ENCODE peak calls at places on chromosomes 11 and 22, in ten cellular contexts. One of them, this sample, is unnamed.

GRCh38 chr22:17634696-17635095 is 3.9 kb upstream of the BCL2L13 start:
- DNase-seq in amniotic stem cell: no peak
- DNase-seq in NCI-H524: no peak
- DNase-seq in ELR: peak; percentile 93
- DNase-seq in mucosa of gallbladder: no peak
- DNase-seq in stimulated activated CD8-positive, alpha-beta memory T cell treated with anti-CD3 and anti-CD28 coated beads, Interleukin-7, amount 100 ng/mL, for 24 hours: no peak
- DNase-seq in immature natural killer cell: no peak
- DNase-seq in MV-4-11: no peak
- DNase-seq in brain pericyte: no peak
- DNase-seq in activated CD4-positive, CD25-positive, alpha-beta regulatory T cell: no peak
- DNase-seq in this sample: peak; percentile 38

GRCh38 chr11:135075740-135076139 is 663.7 kb upstream of the B3GAT1 start:
- DNase-seq in NCI-H524: no peak
- DNase-seq in amniotic stem cell: no peak
- DNase-seq in stimulated activated CD8-positive, alpha-beta memory T cell treated with anti-CD3 and anti-CD28 coated beads, Interleukin-7, amount 100 ng/mL, for 24 hours: peak; percentile 10
- DNase-seq in activated CD4-positive, CD25-positive, alpha-beta regulatory T cell: no peak
- DNase-seq in MV-4-11: no peak
- DNase-seq in mucosa of gallbladder: peak; percentile 17
- DNase-seq in immature natural killer cell: peak; percentile 38
- DNase-seq in ELR: peak; percentile 43
- DNase-seq in brain pericyte: no peak
- DNase-seq in this sample: peak; percentile 75

GRCh38 chr11:2562181-2562581 is 117.4 kb downstream of the KCNQ1 start:
- DNase-seq in immature natural killer cell: no peak
- DNase-seq in stimulated activated CD8-positive, alpha-beta memory T cell treated with anti-CD3 and anti-CD28 coated beads, Interleukin-7, amount 100 ng/mL, for 24 hours: no peak
- DNase-seq in brain pericyte: no peak
- DNase-seq in mucosa of gallbladder: no peak
- DNase-seq in ELR: no peak
- DNase-seq in amniotic stem cell: no peak
- DNase-seq in activated CD4-positive, CD25-positive, alpha-beta regulatory T cell: no peak
- DNase-seq in MV-4-11: no peak
- DNase-seq in NCI-H524: no peak
- DNase-seq in this sample: no peak

GRCh38 chr11:75547617-75548054 is 14.4 kb upstream of the SERPINH1 start:
- DNase-seq in MV-4-11: no peak
- DNase-seq in amniotic stem cell: peak; percentile 39
- DNase-seq in stimulated activated CD8-positive, alpha-beta memory T cell treated with anti-CD3 and anti-CD28 coated beads, Interleukin-7, amount 100 ng/mL, for 24 hours: no peak
- DNase-seq in brain pericyte: no peak
- DNase-seq in immature natural killer cell: no peak
- DNase-seq in NCI-H524: peak; percentile 4
- DNase-seq in ELR: peak; percentile 74
- DNase-seq in activated CD4-positive, CD25-positive, alpha-beta regulatory T cell: no peak
- DNase-seq in mucosa of gallbladder: peak; percentile 67
- DNase-seq in this sample: peak; percentile 85

GRCh38 chr22:28710112-28710888 is 30.7 kb upstream of the TTC28 start:
- DNase-seq in NCI-H524: peak; percentile 42
- DNase-seq in stimulated activated CD8-positive, alpha-beta memory T cell treated with anti-CD3 and anti-CD28 coated beads, Interleukin-7, amount 100 ng/mL, for 24 hours: no peak
- DNase-seq in activated CD4-positive, CD25-positive, alpha-beta regulatory T cell: no peak
- DNase-seq in ELR: peak; percentile 91
- DNase-seq in amniotic stem cell: peak; percentile 53
- DNase-seq in MV-4-11: no peak
- DNase-seq in brain pericyte: peak; percentile 24
- DNase-seq in immature natural killer cell: no peak
- DNase-seq in mucosa of gallbladder: no peak
- DNase-seq in this sample: peak; percentile 77

GRCh38 chr22:28600546-28601143 is 79.0 kb downstream of the TTC28 start:
- DNase-seq in MV-4-11: peak; percentile 71
- DNase-seq in activated CD4-positive, CD25-positive, alpha-beta regulatory T cell: no peak
- DNase-seq in mucosa of gallbladder: no peak
- DNase-seq in ELR: peak; percentile 76
- DNase-seq in stimulated activated CD8-positive, alpha-beta memory T cell treated with anti-CD3 and anti-CD28 coated beads, Interleukin-7, amount 100 ng/mL, for 24 hours: no peak
- DNase-seq in brain pericyte: peak; percentile 32
- DNase-seq in amniotic stem cell: peak; percentile 22
- DNase-seq in NCI-H524: peak; percentile 32
- DNase-seq in immature natural killer cell: peak; percentile 55
- DNase-seq in this sample: peak; percentile 77

GRCh38 chr11:62067741-62068140 is 56.1 kb upstream of the INCENP start:
- DNase-seq in brain pericyte: no peak
- DNase-seq in MV-4-11: no peak
- DNase-seq in immature natural killer cell: no peak
- DNase-seq in stimulated activated CD8-positive, alpha-beta memory T cell treated with anti-CD3 and anti-CD28 coated beads, Interleukin-7, amount 100 ng/mL, for 24 hours: no peak
- DNase-seq in mucosa of gallbladder: no peak
- DNase-seq in amniotic stem cell: no peak
- DNase-seq in activated CD4-positive, CD25-positive, alpha-beta regulatory T cell: no peak
- DNase-seq in ELR: no peak
- DNase-seq in NCI-H524: no peak
- DNase-seq in this sample: no peak

GRCh38 chr11:73192272-73192671 is 25.8 kb upstream of the P2RY2 start:
- DNase-seq in activated CD4-positive, CD25-positive, alpha-beta regulatory T cell: no peak
- DNase-seq in stimulated activated CD8-positive, alpha-beta memory T cell treated with anti-CD3 and anti-CD28 coated beads, Interleukin-7, amount 100 ng/mL, for 24 hours: no peak
- DNase-seq in NCI-H524: no peak
- DNase-seq in ELR: peak; percentile 66
- DNase-seq in MV-4-11: no peak
- DNase-seq in brain pericyte: no peak
- DNase-seq in immature natural killer cell: no peak
- DNase-seq in amniotic stem cell: no peak
- DNase-seq in mucosa of gallbladder: no peak
- DNase-seq in this sample: no peak

GRCh38 chr22:44522526-44523170 is 24.6 kb upstream of the RTL6 start:
- DNase-seq in stimulated activated CD8-positive, alpha-beta memory T cell treated with anti-CD3 and anti-CD28 coated beads, Interleukin-7, amount 100 ng/mL, for 24 hours: no peak
- DNase-seq in mucosa of gallbladder: no peak
- DNase-seq in ELR: no peak
- DNase-seq in brain pericyte: no peak
- DNase-seq in MV-4-11: no peak
- DNase-seq in amniotic stem cell: no peak
- DNase-seq in NCI-H524: no peak
- DNase-seq in activated CD4-positive, CD25-positive, alpha-beta regulatory T cell: no peak
- DNase-seq in immature natural killer cell: no peak
- DNase-seq in this sample: no peak

GRCh38 chr11:116427903-116428637 is 344.7 kb downstream of the BUD13 start:
- DNase-seq in ELR: no peak
- DNase-seq in brain pericyte: no peak
- DNase-seq in amniotic stem cell: no peak
- DNase-seq in mucosa of gallbladder: no peak
- DNase-seq in stimulated activated CD8-positive, alpha-beta memory T cell treated with anti-CD3 and anti-CD28 coated beads, Interleukin-7, amount 100 ng/mL, for 24 hours: no peak
- DNase-seq in immature natural killer cell: no peak
- DNase-seq in NCI-H524: no peak
- DNase-seq in activated CD4-positive, CD25-positive, alpha-beta regulatory T cell: no peak
- DNase-seq in MV-4-11: no peak
- DNase-seq in this sample: peak; percentile 16

GRCh38 chr11:116960916-116961315 is 123.5 kb upstream of the APOA1 start:
- DNase-seq in activated CD4-positive, CD25-positive, alpha-beta regulatory T cell: no peak
- DNase-seq in brain pericyte: no peak
- DNase-seq in NCI-H524: no peak
- DNase-seq in mucosa of gallbladder: no peak
- DNase-seq in ELR: peak; percentile 88
- DNase-seq in MV-4-11: no peak
- DNase-seq in immature natural killer cell: no peak
- DNase-seq in amniotic stem cell: peak; percentile 44
- DNase-seq in stimulated activated CD8-positive, alpha-beta memory T cell treated with anti-CD3 and anti-CD28 coated beads, Interleukin-7, amount 100 ng/mL, for 24 hours: no peak
- DNase-seq in this sample: peak; percentile 19

GRCh38 chr11:77604281-77604680 is 14.5 kb downstream of the AQP11 start:
- DNase-seq in ELR: no peak
- DNase-seq in stimulated activated CD8-positive, alpha-beta memory T cell treated with anti-CD3 and anti-CD28 coated beads, Interleukin-7, amount 100 ng/mL, for 24 hours: no peak
- DNase-seq in amniotic stem cell: no peak
- DNase-seq in MV-4-11: no peak
- DNase-seq in mucosa of gallbladder: no peak
- DNase-seq in activated CD4-positive, CD25-positive, alpha-beta regulatory T cell: no peak
- DNase-seq in NCI-H524: no peak
- DNase-seq in immature natural killer cell: no peak
- DNase-seq in brain pericyte: no peak
- DNase-seq in this sample: no peak

GRCh38 chr22:29040385-29041275 is 21.0 kb downstream of the C22orf31 start:
- DNase-seq in ELR: peak; percentile 88
- DNase-seq in NCI-H524: peak; percentile 33
- DNase-seq in mucosa of gallbladder: peak; percentile 76
- DNase-seq in stimulated activated CD8-positive, alpha-beta memory T cell treated with anti-CD3 and anti-CD28 coated beads, Interleukin-7, amount 100 ng/mL, for 24 hours: peak; percentile 24
- DNase-seq in MV-4-11: peak; percentile 66
- DNase-seq in brain pericyte: peak; percentile 43
- DNase-seq in amniotic stem cell: peak; percentile 64
- DNase-seq in activated CD4-positive, CD25-positive, alpha-beta regulatory T cell: peak; percentile 29
- DNase-seq in immature natural killer cell: peak; percentile 65
- DNase-seq in this sample: peak; percentile 91

GRCh38 chr11:69153661-69154060 is 2.1 kb upstream of the SMIM38 start:
- DNase-seq in amniotic stem cell: no peak
- DNase-seq in MV-4-11: no peak
- DNase-seq in immature natural killer cell: no peak
- DNase-seq in ELR: peak; percentile 44
- DNase-seq in stimulated activated CD8-positive, alpha-beta memory T cell treated with anti-CD3 and anti-CD28 coated beads, Interleukin-7, amount 100 ng/mL, for 24 hours: no peak
- DNase-seq in NCI-H524: peak; percentile 11
- DNase-seq in activated CD4-positive, CD25-positive, alpha-beta regulatory T cell: no peak
- DNase-seq in mucosa of gallbladder: no peak
- DNase-seq in brain pericyte: no peak
- DNase-seq in this sample: no peak

GRCh38 chr22:25853501-25853900 is 111.5 kb downstream of the MYO18B start:
- DNase-seq in NCI-H524: no peak
- DNase-seq in mucosa of gallbladder: no peak
- DNase-seq in stimulated activated CD8-positive, alpha-beta memory T cell treated with anti-CD3 and anti-CD28 coated beads, Interleukin-7, amount 100 ng/mL, for 24 hours: no peak
- DNase-seq in MV-4-11: no peak
- DNase-seq in immature natural killer cell: no peak
- DNase-seq in brain pericyte: no peak
- DNase-seq in ELR: no peak
- DNase-seq in amniotic stem cell: no peak
- DNase-seq in activated CD4-positive, CD25-positive, alpha-beta regulatory T cell: no peak
- DNase-seq in this sample: no peak

GRCh38 chr11:92227233-92227593 is 2.6 kb downstream of the FAT3 start:
- DNase-seq in activated CD4-positive, CD25-positive, alpha-beta regulatory T cell: no peak
- DNase-seq in MV-4-11: no peak
- DNase-seq in ELR: no peak
- DNase-seq in mucosa of gallbladder: no peak
- DNase-seq in immature natural killer cell: no peak
- DNase-seq in amniotic stem cell: no peak
- DNase-seq in stimulated activated CD8-positive, alpha-beta memory T cell treated with anti-CD3 and anti-CD28 coated beads, Interleukin-7, amount 100 ng/mL, for 24 hours: no peak
- DNase-seq in brain pericyte: no peak
- DNase-seq in NCI-H524: no peak
- DNase-seq in this sample: no peak

GRCh38 chr11:22130462-22131053 is 62.3 kb upstream of the ANO5 start:
- DNase-seq in stimulated activated CD8-positive, alpha-beta memory T cell treated with anti-CD3 and anti-CD28 coated beads, Interleukin-7, amount 100 ng/mL, for 24 hours: no peak
- DNase-seq in amniotic stem cell: no peak
- DNase-seq in NCI-H524: peak; percentile 5
- DNase-seq in immature natural killer cell: no peak
- DNase-seq in mucosa of gallbladder: no peak
- DNase-seq in activated CD4-positive, CD25-positive, alpha-beta regulatory T cell: no peak
- DNase-seq in ELR: no peak
- DNase-seq in MV-4-11: peak; percentile 32
- DNase-seq in brain pericyte: no peak
- DNase-seq in this sample: no peak

GRCh38 chr11:13303668-13304649 is 26.4 kb downstream of the BMAL1 start:
- DNase-seq in NCI-H524: no peak
- DNase-seq in activated CD4-positive, CD25-positive, alpha-beta regulatory T cell: no peak
- DNase-seq in mucosa of gallbladder: no peak
- DNase-seq in immature natural killer cell: no peak
- DNase-seq in amniotic stem cell: no peak
- DNase-seq in MV-4-11: peak; percentile 94
- DNase-seq in ELR: no peak
- DNase-seq in stimulated activated CD8-positive, alpha-beta memory T cell treated with anti-CD3 and anti-CD28 coated beads, Interleukin-7, amount 100 ng/mL, for 24 hours: no peak
- DNase-seq in brain pericyte: no peak
- DNase-seq in this sample: no peak

GRCh38 chr22:46069518-46070214 is 80.7 kb upstream of the PPARA start:
- DNase-seq in brain pericyte: no peak
- DNase-seq in immature natural killer cell: peak; percentile 59
- DNase-seq in stimulated activated CD8-positive, alpha-beta memory T cell treated with anti-CD3 and anti-CD28 coated beads, Interleukin-7, amount 100 ng/mL, for 24 hours: no peak
- DNase-seq in ELR: peak; percentile 89
- DNase-seq in MV-4-11: no peak
- DNase-seq in amniotic stem cell: no peak
- DNase-seq in NCI-H524: peak; percentile 90
- DNase-seq in mucosa of gallbladder: peak; percentile 91
- DNase-seq in activated CD4-positive, CD25-positive, alpha-beta regulatory T cell: no peak
- DNase-seq in this sample: peak; percentile 94

GRCh38 chr22:29028468-29028867 is 33.2 kb downstream of the C22orf31 start:
- DNase-seq in brain pericyte: no peak
- DNase-seq in immature natural killer cell: no peak
- DNase-seq in mucosa of gallbladder: no peak
- DNase-seq in stimulated activated CD8-positive, alpha-beta memory T cell treated with anti-CD3 and anti-CD28 coated beads, Interleukin-7, amount 100 ng/mL, for 24 hours: no peak
- DNase-seq in ELR: no peak
- DNase-seq in MV-4-11: peak; percentile 3
- DNase-seq in NCI-H524: no peak
- DNase-seq in amniotic stem cell: no peak
- DNase-seq in activated CD4-positive, CD25-positive, alpha-beta regulatory T cell: no peak
- DNase-seq in this sample: no peak

GRCh38 chr22:33746501-33746928 is 173.8 kb downstream of the LARGE1 start:
- DNase-seq in mucosa of gallbladder: peak; percentile 63
- DNase-seq in ELR: no peak
- DNase-seq in stimulated activated CD8-positive, alpha-beta memory T cell treated with anti-CD3 and anti-CD28 coated beads, Interleukin-7, amount 100 ng/mL, for 24 hours: no peak
- DNase-seq in immature natural killer cell: no peak
- DNase-seq in amniotic stem cell: no peak
- DNase-seq in activated CD4-positive, CD25-positive, alpha-beta regulatory T cell: no peak
- DNase-seq in MV-4-11: no peak
- DNase-seq in NCI-H524: no peak
- DNase-seq in brain pericyte: no peak
- DNase-seq in this sample: no peak

GRCh38 chr11:115322553-115323203 is 181.5 kb downstream of the CADM1 start:
- DNase-seq in activated CD4-positive, CD25-positive, alpha-beta regulatory T cell: no peak
- DNase-seq in stimulated activated CD8-positive, alpha-beta memory T cell treated with anti-CD3 and anti-CD28 coated beads, Interleukin-7, amount 100 ng/mL, for 24 hours: no peak
- DNase-seq in mucosa of gallbladder: no peak
- DNase-seq in ELR: no peak
- DNase-seq in immature natural killer cell: no peak
- DNase-seq in brain pericyte: no peak
- DNase-seq in amniotic stem cell: no peak
- DNase-seq in NCI-H524: no peak
- DNase-seq in MV-4-11: no peak
- DNase-seq in this sample: no peak